ENCODE peak calls at places on chromosome 14, in four cellular contexts. One of them, this sample, is unnamed.

GRCh38 chr14:47040490-47040889 is 388.9 kb upstream of the RPL10L start:
- DNase-seq in GM12878: no peak
- DNase-seq in HepG2: peak; percentile 3
- DNase-seq in GM23338: peak; percentile 78
- DNase-seq in this sample: no peak

GRCh38 chr14:101991336-101991735 is 27.0 kb downstream of the DYNC1H1 start:
- DNase-seq in GM23338: no peak
- DNase-seq in HepG2: no peak
- DNase-seq in GM12878: peak; percentile 34
- DNase-seq in this sample: no peak

GRCh38 chr14:25001096-25001982 is 48.6 kb downstream of the STXBP6 start:
- DNase-seq in GM23338: no peak
- DNase-seq in HepG2: no peak
- DNase-seq in GM12878: no peak
- DNase-seq in this sample: no peak

GRCh38 chr14:69252851-69253250 is 7.1 kb upstream of the GALNT16 start:
- DNase-seq in HepG2: no peak
- DNase-seq in GM23338: no peak
- DNase-seq in GM12878: no peak
- DNase-seq in this sample: no peak

GRCh38 chr14:54839681-54840080 is 62.9 kb downstream of the GCH1 start:
- DNase-seq in GM12878: no peak
- DNase-seq in HepG2: peak; percentile 89
- DNase-seq in GM23338: no peak
- DNase-seq in this sample: no peak

GRCh38 chr14:73591690-73592448 is at the start of gene ACOT4:
- DNase-seq in HepG2: no peak
- DNase-seq in GM12878: no peak
- DNase-seq in GM23338: peak; percentile 73
- DNase-seq in this sample: no peak

GRCh38 chr14:30581283-30581625 is 22.3 kb downstream of the G2E3 start:
- DNase-seq in HepG2: no peak
- DNase-seq in GM23338: no peak
- DNase-seq in GM12878: no peak
- DNase-seq in this sample: no peak

GRCh38 chr14:64878775-64879634 is 702 bp downstream of the SPTB start:
- DNase-seq in GM12878: no peak
- DNase-seq in HepG2: no peak
- DNase-seq in GM23338: peak; percentile 54
- DNase-seq in this sample: peak; percentile 18

GRCh38 chr14:103110681-103111296 is 12.5 kb upstream of the TNFAIP2 start:
- DNase-seq in GM23338: peak; percentile 60
- DNase-seq in GM12878: no peak
- DNase-seq in HepG2: no peak
- DNase-seq in this sample: no peak

GRCh38 chr14:93936245-93936644 is 9.1 kb downstream of the FAM181A start:
- DNase-seq in GM23338: peak; percentile 82
- DNase-seq in HepG2: no peak
- DNase-seq in GM12878: no peak
- DNase-seq in this sample: peak; percentile 33

GRCh38 chr14:39368261-39368959 is 63.8 kb downstream of the FBXO33 start:
- DNase-seq in GM23338: peak; percentile 92
- DNase-seq in HepG2: peak; percentile 88
- DNase-seq in GM12878: no peak
- DNase-seq in this sample: peak; percentile 54

GRCh38 chr14:70789361-70789760 is 20.0 kb downstream of the MAP3K9 start:
- DNase-seq in GM23338: no peak
- DNase-seq in HepG2: no peak
- DNase-seq in GM12878: no peak
- DNase-seq in this sample: no peak

GRCh38 chr14:94593749-94594431 is 12.7 kb downstream of the SERPINA5 start:
- DNase-seq in GM23338: no peak
- DNase-seq in GM12878: no peak
- DNase-seq in HepG2: peak; percentile 100
- DNase-seq in this sample: no peak

GRCh38 chr14:94338023-94338422 is 14.9 kb upstream of the SERPINA6 start:
- DNase-seq in HepG2: no peak
- DNase-seq in GM12878: no peak
- DNase-seq in GM23338: no peak
- DNase-seq in this sample: no peak

GRCh38 chr14:29518335-29518734 is 409.3 kb downstream of the PRKD1 start:
- DNase-seq in GM23338: no peak
- DNase-seq in HepG2: no peak
- DNase-seq in GM12878: no peak
- DNase-seq in this sample: no peak

GRCh38 chr14:21795456-21795855 is 121.8 kb upstream of the OR4E1 start:
- DNase-seq in HepG2: no peak
- DNase-seq in GM12878: no peak
- DNase-seq in GM23338: no peak
- DNase-seq in this sample: no peak

GRCh38 chr14:80784824-80785223 is 156.7 kb downstream of the CEP128 start:
- DNase-seq in GM23338: no peak
- DNase-seq in HepG2: no peak
- DNase-seq in GM12878: no peak
- DNase-seq in this sample: no peak

GRCh38 chr14:54807428-54807827 is 95.2 kb downstream of the GCH1 start:
- DNase-seq in GM23338: no peak
- DNase-seq in GM12878: no peak
- DNase-seq in HepG2: no peak
- DNase-seq in this sample: no peak

GRCh38 chr14:73462815-73463214 is 4.5 kb upstream of the NUMB start:
- DNase-seq in HepG2: no peak
- DNase-seq in GM12878: no peak
- DNase-seq in GM23338: no peak
- DNase-seq in this sample: no peak

GRCh38 chr14:96741151-96741977 is 55.8 kb upstream of the VRK1 start:
- DNase-seq in HepG2: no peak
- DNase-seq in GM23338: peak; percentile 64
- DNase-seq in GM12878: no peak
- DNase-seq in this sample: peak; percentile 75

GRCh38 chr14:50607181-50607580 is 47.2 kb downstream of the ATL1 start:
- DNase-seq in GM12878: no peak
- DNase-seq in GM23338: no peak
- DNase-seq in HepG2: no peak
- DNase-seq in this sample: peak; percentile 2

GRCh38 chr14:105507247-105507646 is 16.2 kb downstream of the TEDC1 start:
- DNase-seq in HepG2: no peak
- DNase-seq in GM23338: no peak
- DNase-seq in GM12878: no peak
- DNase-seq in this sample: no peak

GRCh38 chr14:83826838-83827237 is 1703.1 kb upstream of the FLRT2 start:
- DNase-seq in GM23338: peak; percentile 20
- DNase-seq in GM12878: no peak
- DNase-seq in HepG2: no peak
- DNase-seq in this sample: no peak

GRCh38 chr14:87497301-87497700 is 495.7 kb downstream of the GALC start:
- DNase-seq in GM12878: no peak
- DNase-seq in GM23338: no peak
- DNase-seq in HepG2: no peak
- DNase-seq in this sample: no peak

GRCh38 chr14:95664546-95664945 is 21.7 kb upstream of the TCL1B start:
- DNase-seq in GM23338: no peak
- DNase-seq in GM12878: no peak
- DNase-seq in HepG2: no peak
- DNase-seq in this sample: no peak

GRCh38 chr14:23364604-23365352 is at the start of gene EFS:
- DNase-seq in GM23338: peak; percentile 79
- DNase-seq in GM12878: no peak
- DNase-seq in HepG2: no peak
- DNase-seq in this sample: no peak

GRCh38 chr14:101351769-101352168 is 209.5 kb upstream of the DIO3 start:
- DNase-seq in GM23338: no peak
- DNase-seq in HepG2: no peak
- DNase-seq in GM12878: no peak
- DNase-seq in this sample: no peak

GRCh38 chr14:101855958-101856357 is 94.4 kb downstream of the PPP2R5C start:
- DNase-seq in GM23338: no peak
- DNase-seq in GM12878: no peak
- DNase-seq in HepG2: no peak
- DNase-seq in this sample: no peak

GRCh38 chr14:33728010-33728498 is 222.8 kb downstream of the EGLN3 start:
- DNase-seq in GM12878: no peak
- DNase-seq in GM23338: no peak
- DNase-seq in HepG2: no peak
- DNase-seq in this sample: no peak

GRCh38 chr14:93072659-93073365 is 42.9 kb downstream of the ITPK1 start:
- DNase-seq in GM12878: peak; percentile 48
- DNase-seq in GM23338: no peak
- DNase-seq in HepG2: no peak
- DNase-seq in this sample: no peak

GRCh38 chr14:101636081-101636560 is 74.8 kb downstream of the DIO3 start:
- DNase-seq in GM12878: peak; percentile 3
- DNase-seq in GM23338: no peak
- DNase-seq in HepG2: no peak
- DNase-seq in this sample: no peak

GRCh38 chr14:77761205-77761931 is 412 bp upstream of the SNW1 start:
- DNase-seq in GM23338: peak; percentile 72
- DNase-seq in HepG2: peak; percentile 62
- DNase-seq in GM12878: peak; percentile 84
- DNase-seq in this sample: peak; percentile 49

GRCh38 chr14:92973265-92973797 is 50.4 kb downstream of the CHGA start:
- DNase-seq in GM12878: no peak
- DNase-seq in GM23338: peak; percentile 89
- DNase-seq in HepG2: peak; percentile 23
- DNase-seq in this sample: peak; percentile 41

GRCh38 chr14:54976316-54976715 is 50.6 kb downstream of the WDHD1 start:
- DNase-seq in GM23338: no peak
- DNase-seq in HepG2: no peak
- DNase-seq in GM12878: no peak
- DNase-seq in this sample: no peak

GRCh38 chr14:80100681-80101080 is 110.6 kb downstream of the DIO2 start:
- DNase-seq in GM23338: no peak
- DNase-seq in HepG2: no peak
- DNase-seq in GM12878: no peak
- DNase-seq in this sample: no peak

GRCh38 chr14:85063747-85064146 is 466.2 kb upstream of the FLRT2 start:
- DNase-seq in GM23338: no peak
- DNase-seq in HepG2: no peak
- DNase-seq in GM12878: no peak
- DNase-seq in this sample: no peak
- H2AFZ ChIP-seq in GM23338: no peak overlapping the region
- H2AFZ ChIP-seq in HepG2: no peak overlapping the region
- H2AFZ ChIP-seq in GM12878: no peak overlapping the region
- H2AFZ ChIP-seq in this sample: no peak overlapping the region

DNA sequence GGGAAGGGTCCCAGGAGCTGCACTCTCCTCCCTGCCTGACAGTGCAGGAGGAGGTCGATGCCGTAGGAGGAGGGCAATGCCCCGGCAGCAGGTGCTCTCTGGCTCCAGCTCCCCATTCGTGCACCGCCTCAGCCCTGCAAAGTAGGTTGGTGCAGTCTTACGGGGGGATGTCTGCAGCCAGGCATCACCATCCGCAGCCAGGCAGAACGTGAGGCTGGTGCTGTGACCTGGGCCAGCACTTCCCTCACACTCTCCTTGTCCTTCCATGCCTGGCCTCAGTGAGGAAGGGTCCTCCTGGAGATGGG is 185.0 kb upstream of the C14orf180 start:
- DNase-seq in GM12878: no peak
- DNase-seq in HepG2: no peak
- DNase-seq in GM23338: no peak
- DNase-seq in this sample: no peak
- TF ChIP-seq CREB1 in GM12878: no peak
- TF ChIP-seq CREB1 in HepG2: no peak
- TF ChIP-seq CREB1 in GM23338: no peak
- TF ChIP-seq CREB1 in this sample: no peak

GRCh38 chr14:20714593-20715250 is 26.2 kb downstream of the ANG start:
- DNase-seq in GM23338: no peak
- DNase-seq in HepG2: no peak
- DNase-seq in GM12878: no peak
- DNase-seq in this sample: no peak
- H2AFZ ChIP-seq in GM23338: peak overlapping the region; percentile 77
- H2AFZ ChIP-seq in HepG2: no peak overlapping the region
- H2AFZ ChIP-seq in GM12878: no peak overlapping the region
- H2AFZ ChIP-seq in this sample: no peak overlapping the region

GRCh38 chr14:100321473-100322137 is 1.5 kb upstream of the SLC25A47 start:
- DNase-seq in GM12878: no peak
- DNase-seq in GM23338: no peak
- DNase-seq in HepG2: no peak
- DNase-seq in this sample: no peak
- TF ChIP-seq CREB1 in GM12878: no peak
- TF ChIP-seq CREB1 in GM23338: no peak
- TF ChIP-seq CREB1 in HepG2: no peak
- TF ChIP-seq CREB1 in this sample: no peak

GRCh38 chr14:67623114-67623513 is 3.4 kb downstream of the ARG2 start:
- DNase-seq in GM23338: peak; percentile 42
- DNase-seq in GM12878: no peak
- DNase-seq in HepG2: peak; percentile 70
- DNase-seq in this sample: no peak
- H2AFZ ChIP-seq in GM23338: no peak overlapping the region
- H2AFZ ChIP-seq in GM12878: no peak overlapping the region
- H2AFZ ChIP-seq in HepG2: peak overlapping the region; percentile 3
- H2AFZ ChIP-seq in this sample: peak overlapping the region; percentile 63

GRCh38 chr14:76352639-76353281 is 23.2 kb upstream of the ESRRB start:
- DNase-seq in GM23338: peak; percentile 93
- DNase-seq in GM12878: peak; percentile 4
- DNase-seq in HepG2: peak; percentile 43
- DNase-seq in this sample: peak; percentile 10

GRCh38 chr14:76349993-76350392 is 25.9 kb upstream of the ESRRB start:
- DNase-seq in GM12878: no peak
- DNase-seq in GM23338: no peak
- DNase-seq in HepG2: no peak
- DNase-seq in this sample: no peak

GRCh38 chr14:76354310-76354709 is 21.6 kb upstream of the ESRRB start:
- DNase-seq in GM12878: no peak
- DNase-seq in GM23338: no peak
- DNase-seq in HepG2: no peak
- DNase-seq in this sample: no peak

GRCh38 chr14:76350671-76351070 is 25.3 kb upstream of the ESRRB start:
- DNase-seq in HepG2: no peak
- DNase-seq in GM12878: no peak
- DNase-seq in GM23338: no peak
- DNase-seq in this sample: no peak

DNA sequence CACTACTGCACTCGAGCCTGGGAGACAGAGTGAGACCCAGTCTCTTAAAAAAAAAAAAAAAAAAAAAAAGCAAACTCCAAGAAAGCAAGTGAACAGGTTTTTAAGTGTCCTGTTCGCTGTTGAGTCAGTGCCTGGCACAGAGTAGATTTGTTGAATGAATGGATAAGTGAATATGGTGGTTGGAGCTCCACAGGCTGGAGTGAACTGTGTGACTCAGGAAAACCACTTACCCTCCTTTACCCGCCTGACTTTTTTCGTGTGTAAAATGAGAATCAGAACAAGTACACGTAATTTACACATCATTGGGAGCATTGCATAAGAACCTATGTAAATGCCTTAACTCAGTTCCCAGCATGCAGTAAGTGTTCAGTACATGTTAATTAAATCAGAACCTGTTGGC is 24.0 kb upstream of the ESRRB start:
- DNase-seq in GM12878: no peak
- DNase-seq in HepG2: no peak
- DNase-seq in GM23338: no peak
- DNase-seq in this sample: no peak
- TF ChIP-seq CREB1 in GM12878: no peak
- TF ChIP-seq CREB1 in HepG2: no peak
- TF ChIP-seq CREB1 in GM23338: no peak
- TF ChIP-seq CREB1 in this sample: no peak

This sample was measured in K562.